ENCODE peak calls at places on chromosomes 5 and 9, in eight cellular contexts. T is keratinocyte, V is A549, C is AG10803, E is fibroblast of villous mesenchyme, J is heart right ventricle, X is choroid plexus epithelial cell, M is BE2C. P is an unnamed sample.

GRCh38 chr9:21688108-21689102 is 114.0 kb upstream of the MTAP start:
- DNase-seq in E (peak; percentile 72), J (no peak), M (no peak), T (no peak), X (peak; percentile 70), C (peak; percentile 98), V (peak; percentile 87), P (peak; percentile 93)

GRCh38 chr9:17635115-17635890 is 56.4 kb downstream of the SH3GL2 start:
- DNase-seq in J (no peak), V (no peak), E (no peak), C (no peak), X (peak; percentile 18), T (no peak), M (no peak), P (no peak)

GRCh38 chr5:95162231-95162992 is 122.5 kb downstream of the MCTP1 start:
- DNase-seq in X (no peak), V (no peak), E (no peak), T (no peak), C (no peak), M (no peak), J (no peak), P (no peak)

GRCh38 chr9:126327016-126327749 is 554 bp downstream of the MVB12B start:
- DNase-seq in J (no peak), M (peak; percentile 20), V (peak; percentile 17), T (no peak), C (no peak), X (no peak), E (no peak), P (no peak)

GRCh38 chr5:58924306-58924705 is 341.4 kb downstream of the RAB3C start:
- DNase-seq in M (no peak), X (no peak), T (no peak), V (peak; percentile 48), J (no peak), E (no peak), C (no peak), P (peak; percentile 22)

GRCh38 chr5:77418162-77418561 is 74.0 kb downstream of the WDR41 start:
- DNase-seq in V (no peak), T (no peak), M (no peak), X (no peak), J (no peak), C (no peak), E (no peak), P (no peak)

GRCh38 chr9:127520941-127521918 is 69.9 kb downstream of the LRSAM1 start:
- DNase-seq in C (peak; percentile 86), E (peak; percentile 90), X (peak; percentile 94), T (no peak), J (no peak), V (no peak), M (no peak), P (peak; percentile 90)

GRCh38 chr9:117718085-117718484 is 13.9 kb downstream of the TLR4 start:
- DNase-seq in J (no peak), T (no peak), C (peak; percentile 73), M (no peak), E (peak; percentile 56), V (no peak), X (peak; percentile 76), P (peak; percentile 45)

GRCh38 chr9:7154650-7155049 is 396.9 kb downstream of the KDM4C start:
- DNase-seq in T (no peak), E (no peak), X (no peak), M (no peak), J (no peak), V (no peak), C (no peak), P (no peak)

GRCh38 chr9:129221233-129221632 is 43.2 kb upstream of the IER5L start:
- DNase-seq in X (no peak), M (no peak), V (no peak), T (no peak), J (no peak), E (no peak), C (no peak), P (no peak)

GRCh38 chr9:26809795-26810194 is 82.8 kb downstream of the CAAP1 start:
- DNase-seq in J (no peak), E (peak; percentile 51), V (peak; percentile 42), C (peak; percentile 71), M (no peak), X (peak; percentile 52), T (peak; percentile 7), P (peak; percentile 62)

GRCh38 chr9:133195029-133195428 is 14.0 kb downstream of the OBP2B start:
- DNase-seq in E (no peak), C (no peak), M (no peak), V (no peak), X (no peak), J (no peak), T (no peak), P (no peak)
- H3K4me3 ChIP-seq in E (no peak overlapping the region), C (no peak overlapping the region), M (no peak overlapping the region), V (no peak overlapping the region), X (no peak overlapping the region), J (no peak overlapping the region), T (no peak overlapping the region), P (no peak overlapping the region)

GRCh38 chr5:114360816-114361723 is 800 bp upstream of the KCNN2 start:
- DNase-seq in X (no peak), M (peak; percentile 24), E (peak; percentile 8), J (peak; percentile 28), C (no peak), T (no peak), V (peak; percentile 2), P (no peak)
- TF ChIP-seq CTCF in X (no peak), M (no peak), E (peak; percentile 19), J (peak; percentile 24), C (no peak), T (no peak), V (no peak), P (peak; percentile 17)

GRCh38 chr9:134592018-134592818 is 49.4 kb upstream of the COL5A1 start:
- DNase-seq in X (peak; percentile 94), C (peak; percentile 99), J (peak; percentile 48), M (no peak), E (peak; percentile 90), T (no peak), V (peak; percentile 56), P (peak; percentile 95)
- H3K4me3 ChIP-seq in X (peak overlapping the region; percentile 11), C (peak overlapping the region; percentile 49), J (no peak overlapping the region), M (no peak overlapping the region), E (no peak overlapping the region), T (no peak overlapping the region), V (no peak overlapping the region), P (no peak overlapping the region)

DNA sequence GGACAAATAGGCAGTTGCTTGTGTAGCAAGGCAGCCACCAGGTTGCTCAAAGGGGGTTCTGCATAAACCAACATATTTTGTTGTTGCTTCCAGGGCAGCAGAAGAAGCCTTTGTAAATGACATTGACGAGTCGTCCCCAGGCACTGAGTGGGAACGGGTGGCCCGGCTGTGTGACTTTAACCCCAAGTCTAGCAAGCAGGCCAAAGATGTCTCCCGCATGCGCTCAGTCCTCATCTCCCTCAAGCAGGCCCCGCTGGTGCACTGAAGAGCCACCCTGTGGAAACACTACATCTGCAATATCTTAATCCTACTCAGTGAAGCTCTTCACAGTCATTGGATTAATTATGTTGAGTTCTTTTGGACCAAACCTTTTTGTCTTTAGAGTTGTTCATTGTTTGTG is 20.8 kb downstream of the CLTA start:
- DNase-seq in V (no peak), X (no peak), M (no peak), T (no peak), E (no peak), J (no peak), C (no peak), P (no peak)
- TF ChIP-seq CTCF in V (no peak), X (no peak), M (no peak), T (no peak), E (no peak), J (no peak), C (no peak), P (no peak)

DNA sequence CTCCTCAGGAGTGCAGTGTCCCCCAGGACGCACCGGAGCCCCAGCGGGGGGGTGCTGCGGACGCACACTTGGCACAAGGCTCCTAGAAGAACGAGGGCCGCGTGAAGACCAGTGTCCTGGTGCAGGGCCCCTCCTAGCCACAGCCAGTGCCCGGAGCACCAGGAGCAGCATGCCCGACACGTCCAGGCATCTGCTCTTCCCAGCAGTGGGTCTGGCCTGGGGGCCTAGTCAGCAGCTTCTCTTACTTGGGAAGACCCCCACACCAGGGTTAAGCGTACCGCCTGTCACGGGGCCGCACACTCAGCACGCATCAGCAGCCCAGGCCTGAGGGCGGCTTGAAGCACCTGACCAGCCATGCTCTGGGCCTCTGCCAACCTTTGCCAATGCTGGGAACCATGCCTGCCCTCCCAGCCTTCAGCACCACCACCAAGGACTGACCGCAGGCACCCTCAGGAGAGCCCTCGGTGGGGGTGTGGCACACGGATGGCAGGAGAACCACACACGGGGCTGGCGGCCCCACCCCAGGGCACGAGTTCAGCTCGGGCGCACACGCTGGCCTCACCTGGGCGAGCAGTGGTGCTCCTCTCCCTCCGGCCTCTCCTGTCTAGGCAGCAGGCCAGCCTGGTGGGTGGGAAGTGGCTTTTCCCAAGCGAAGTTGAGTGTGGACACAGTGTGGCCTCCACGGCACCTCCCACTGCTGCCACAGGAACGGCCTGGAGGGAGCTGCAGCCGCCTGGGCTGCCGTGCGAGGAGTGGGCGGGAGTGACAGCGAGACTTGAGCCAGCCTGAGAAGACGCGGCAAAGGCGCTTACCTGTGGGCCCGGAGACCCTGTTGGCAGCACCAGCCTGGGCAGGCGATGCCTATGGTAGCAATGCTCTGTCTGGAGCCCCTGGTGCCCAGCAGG is 12.0 kb upstream of the AJM1 start:
- DNase-seq in M (peak; percentile 4), V (no peak), E (no peak), T (no peak), J (no peak), X (no peak), C (no peak), P (no peak)
- H3K4me3 ChIP-seq in M (no peak overlapping the region), V (no peak overlapping the region), E (no peak overlapping the region), T (no peak overlapping the region), J (no peak overlapping the region), X (no peak overlapping the region), C (no peak overlapping the region), P (no peak overlapping the region)